ENCODE peak calls at places on chromosome 7, in ten cellular contexts. S is thoracic aorta, F is tibial nerve, U is neural progenitor cell, M is cardiac muscle cell, Z is iPS DF 6.9, R is brain microvascular endothelial cell, X is neuronal stem cell, D is IMR-90, H is lower lobe of right lung. T is an unnamed sample.

GRCh38 chr7:98724591-98724990 is 107.5 kb downstream of the NPTX2 start:
- DNase-seq in F (no peak), H (no peak), M (no peak), D (no peak), R (no peak), X (no peak), U (no peak), S (no peak), Z (no peak), T (no peak)

GRCh38 chr7:2521952-2522591 is 2.5 kb downstream of the LFNG start:
- DNase-seq in M (peak), R (no peak), D (no peak), F (no peak), Z (no peak), X (no peak), S (no peak), U (peak), H (peak), T (peak)

GRCh38 chr7:102061981-102062390 is 224.7 kb upstream of the SH2B2 start:
- DNase-seq in X (no peak), M (peak), H (peak), R (no peak), U (no peak), S (no peak), F (no peak), D (peak), Z (no peak), T (no peak)

GRCh38 chr7:117323877-117324699 is 1.2 kb upstream of the WNT2 start:
- DNase-seq in U (peak), F (no peak), D (peak), R (peak), S (no peak), Z (no peak), H (peak), M (peak), X (peak), T (no peak)

GRCh38 chr7:43763183-43763582 is 4.7 kb downstream of the BLVRA start:
- DNase-seq in R (no peak), S (no peak), M (no peak), F (no peak), X (no peak), U (peak), H (no peak), D (no peak), Z (no peak), T (no peak)

GRCh38 chr7:129741743-129742213 is 130.3 kb downstream of the NRF1 start:
- DNase-seq in Z (no peak), H (no peak), R (no peak), D (no peak), U (peak), X (no peak), M (no peak), S (no peak), F (no peak), T (no peak)

GRCh38 chr7:40733578-40733977 is 598.8 kb downstream of the SUGCT start:
- DNase-seq in F (no peak), Z (no peak), U (no peak), X (no peak), S (no peak), H (no peak), R (no peak), D (no peak), M (no peak), T (no peak)

GRCh38 chr7:137961200-137962177 is 40.4 kb downstream of the CREB3L2 start:
- DNase-seq in X (no peak), F (no peak), M (no peak), Z (no peak), R (no peak), S (no peak), U (no peak), D (peak), H (no peak), T (no peak)

GRCh38 chr7:107180378-107180777 is 11.6 kb downstream of the HBP1 start:
- DNase-seq in D (peak), S (no peak), X (no peak), R (peak), F (no peak), Z (no peak), M (peak), H (no peak), U (no peak), T (no peak)

GRCh38 chr7:149881328-149882263 is 7.8 kb downstream of the ATP6V0E2 start:
- DNase-seq in D (no peak), M (no peak), R (no peak), H (no peak), S (no peak), Z (no peak), X (no peak), F (no peak), U (no peak), T (no peak)

GRCh38 chr7:9945131-9945530 is 1028.5 kb upstream of the PHF14 start:
- DNase-seq in F (no peak), D (no peak), X (no peak), S (no peak), U (peak), Z (no peak), R (no peak), H (no peak), M (no peak), T (no peak)

GRCh38 chr7:32318300-32319018 is 171.7 kb downstream of the LSM5 start:
- DNase-seq in H (no peak), Z (no peak), S (no peak), U (no peak), F (no peak), X (no peak), M (no peak), R (no peak), D (no peak), T (no peak)

GRCh38 chr7:87872356-87872755 is 3.8 kb downstream of the SLC25A40 start:
- DNase-seq in F (no peak), X (no peak), M (no peak), H (no peak), R (no peak), U (no peak), S (no peak), D (no peak), Z (no peak), T (no peak)

GRCh38 chr7:136004083-136004482 is 26.9 kb upstream of the MTPN start:
- DNase-seq in D (no peak), S (no peak), R (no peak), M (no peak), Z (no peak), X (no peak), F (no peak), H (no peak), U (no peak), T (no peak)

DNA sequence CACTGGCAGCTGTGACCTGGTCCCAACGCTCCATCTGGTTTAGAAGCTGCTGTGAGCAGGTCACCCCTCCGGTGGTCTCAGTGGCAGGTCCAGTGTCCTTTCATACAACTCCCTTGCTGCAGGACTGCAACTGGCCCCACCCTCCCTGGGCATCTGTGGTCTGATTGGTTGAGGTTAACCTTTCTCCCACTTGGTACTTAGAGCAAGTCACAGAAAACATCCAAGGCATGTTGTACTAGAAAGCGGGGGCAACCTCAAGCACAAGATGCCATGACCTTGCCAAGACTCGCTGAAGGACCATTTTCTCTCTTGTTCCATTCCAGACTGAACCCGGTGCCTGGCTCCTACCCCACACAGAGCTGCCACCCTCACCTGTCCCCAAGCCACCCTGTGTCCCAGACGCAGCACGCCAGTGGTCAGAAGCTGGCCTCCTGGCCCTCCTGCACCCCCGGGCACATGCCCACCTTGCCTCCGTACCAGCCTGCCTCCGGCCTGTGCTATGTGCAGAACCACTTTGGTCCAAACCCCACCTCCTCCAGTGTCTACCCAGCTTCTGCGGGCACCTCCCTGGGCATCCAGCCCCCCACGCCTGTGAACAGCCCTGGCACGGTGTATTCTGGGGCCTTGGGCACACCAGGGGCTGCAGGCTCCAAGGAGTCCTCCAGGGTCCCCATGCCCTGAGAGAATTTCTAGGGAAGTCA is 9.0 kb downstream of the RHBDD2 start:
- DNase-seq in Z (no peak), M (no peak), D (no peak), X (no peak), R (no peak), S (no peak), U (no peak), F (no peak), H (no peak), T (no peak)
- H3K27ac ChIP-seq in Z (no peak), M (no peak), D (no peak), X (no peak), R (no peak), S (no peak), U (no peak), F (peak), H (peak), T (no peak)

DNA sequence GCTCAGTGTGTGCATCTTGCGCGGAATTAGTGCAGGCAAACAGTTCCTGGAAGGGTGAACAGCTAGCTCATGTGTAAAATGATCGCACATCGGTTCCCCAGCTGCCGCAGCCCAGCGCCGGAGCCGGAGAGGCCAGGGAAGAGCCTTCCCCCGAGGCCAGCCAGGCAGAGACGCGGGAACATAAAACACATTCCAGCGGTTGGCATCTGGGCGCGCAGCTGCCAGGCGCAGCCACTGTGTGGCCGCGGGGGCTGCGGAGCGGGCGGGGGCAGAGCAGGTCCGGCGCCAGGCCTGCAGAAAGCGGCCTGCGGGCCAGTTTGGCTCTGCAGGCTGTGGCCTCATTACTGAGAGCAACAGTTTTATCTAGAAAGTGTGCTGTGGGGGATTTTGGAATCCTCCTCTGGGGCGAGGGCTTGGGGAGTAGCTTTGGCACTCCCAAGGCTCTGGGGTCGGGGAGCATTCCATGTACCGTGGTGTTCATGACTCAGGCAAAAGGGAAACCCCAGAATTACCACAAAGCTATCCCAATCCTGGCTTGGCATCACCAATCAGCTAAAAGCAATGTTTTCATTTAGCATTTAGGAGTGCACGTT is 74.3 kb downstream of the SAMD9 start:
- DNase-seq in R (peak), S (no peak), U (peak), X (peak), Z (peak), D (peak), M (peak), H (no peak), F (no peak), T (no peak)
- H3K27ac ChIP-seq in R (peak), S (no peak), U (peak), X (peak), Z (no peak), D (peak), M (no peak), H (no peak), F (no peak), T (no peak)

GRCh38 chr7:515628-516027 is 4.0 kb downstream of the PDGFA start:
- DNase-seq in X (no peak), U (peak), Z (no peak), H (no peak), D (no peak), F (no peak), S (no peak), R (no peak), M (no peak), T (no peak)

GRCh38 chr7:514651-515598 is 4.7 kb downstream of the PDGFA start:
- DNase-seq in U (peak), S (no peak), X (peak), D (no peak), R (peak), H (no peak), Z (no peak), M (peak), F (no peak), T (peak)

GRCh38 chr7:516216-516605 is 3.4 kb downstream of the PDGFA start:
- DNase-seq in U (peak), H (no peak), X (no peak), M (no peak), Z (no peak), R (no peak), D (no peak), S (no peak), F (no peak), T (no peak)

GRCh38 chr7:517848-518629 is 1.6 kb downstream of the PDGFA start:
- DNase-seq in R (peak), M (peak), X (peak), Z (no peak), S (no peak), F (peak), U (peak), D (peak), H (peak), T (peak)

DNA sequence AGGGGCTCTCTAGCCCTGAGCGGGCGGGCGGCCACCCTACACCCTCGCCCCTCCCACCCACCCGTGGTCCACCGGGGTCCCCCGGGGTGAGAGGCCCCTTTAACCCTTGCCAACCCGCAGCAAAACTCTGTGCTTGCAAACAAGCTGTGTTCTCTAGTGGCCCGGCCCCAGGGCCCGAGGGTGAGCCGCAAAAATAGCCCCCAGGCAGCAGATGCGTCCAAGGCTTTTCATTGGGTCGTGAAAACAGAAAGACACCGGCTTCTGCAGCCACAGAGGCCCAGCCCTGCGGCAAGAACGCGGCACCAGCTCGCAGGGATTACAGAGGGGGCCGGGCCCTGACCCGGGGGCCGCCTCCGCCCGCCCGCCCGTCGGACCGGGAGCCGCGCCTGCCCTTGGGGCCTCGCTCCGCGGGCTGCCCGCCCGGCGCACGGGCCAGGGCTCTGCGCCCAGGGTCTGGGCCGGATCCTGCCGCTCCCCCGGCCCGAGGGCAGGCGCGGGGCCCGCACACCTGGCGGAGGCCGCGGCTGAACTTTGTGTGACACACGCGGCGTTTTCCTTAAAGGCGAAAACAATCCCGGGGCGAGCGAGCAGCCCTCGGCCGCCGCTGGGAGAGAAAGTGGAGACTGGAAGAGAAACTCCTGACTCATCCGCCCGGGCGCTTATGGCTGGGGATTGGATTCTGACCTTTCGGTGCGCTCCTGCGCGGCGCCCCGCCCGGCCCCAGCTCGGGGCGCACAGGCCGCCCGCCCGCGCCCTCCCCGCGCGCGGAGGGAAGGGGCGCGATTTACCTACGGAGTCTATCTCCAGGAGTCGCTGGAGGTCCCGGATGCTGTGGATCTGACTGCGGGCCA is 2.8 kb downstream of the PDGFA start:
- DNase-seq in Z (no peak), X (peak), M (peak), U (peak), H (no peak), F (no peak), S (no peak), D (peak), R (peak), T (no peak)
- H3K27ac ChIP-seq in Z (no peak), X (no peak), M (peak), U (no peak), H (peak), F (peak), S (peak), D (no peak), R (peak), T (peak)

GRCh38 chr7:90169891-90170290 is 15.6 kb downstream of the STEAP1 start:
- DNase-seq in S (no peak), Z (no peak), M (no peak), D (no peak), X (no peak), H (no peak), U (no peak), F (no peak), R (no peak), T (no peak)
- H3K27ac ChIP-seq in S (no peak), Z (no peak), M (no peak), D (no peak), X (no peak), H (no peak), U (no peak), F (no peak), R (no peak), T (no peak)

DNA sequence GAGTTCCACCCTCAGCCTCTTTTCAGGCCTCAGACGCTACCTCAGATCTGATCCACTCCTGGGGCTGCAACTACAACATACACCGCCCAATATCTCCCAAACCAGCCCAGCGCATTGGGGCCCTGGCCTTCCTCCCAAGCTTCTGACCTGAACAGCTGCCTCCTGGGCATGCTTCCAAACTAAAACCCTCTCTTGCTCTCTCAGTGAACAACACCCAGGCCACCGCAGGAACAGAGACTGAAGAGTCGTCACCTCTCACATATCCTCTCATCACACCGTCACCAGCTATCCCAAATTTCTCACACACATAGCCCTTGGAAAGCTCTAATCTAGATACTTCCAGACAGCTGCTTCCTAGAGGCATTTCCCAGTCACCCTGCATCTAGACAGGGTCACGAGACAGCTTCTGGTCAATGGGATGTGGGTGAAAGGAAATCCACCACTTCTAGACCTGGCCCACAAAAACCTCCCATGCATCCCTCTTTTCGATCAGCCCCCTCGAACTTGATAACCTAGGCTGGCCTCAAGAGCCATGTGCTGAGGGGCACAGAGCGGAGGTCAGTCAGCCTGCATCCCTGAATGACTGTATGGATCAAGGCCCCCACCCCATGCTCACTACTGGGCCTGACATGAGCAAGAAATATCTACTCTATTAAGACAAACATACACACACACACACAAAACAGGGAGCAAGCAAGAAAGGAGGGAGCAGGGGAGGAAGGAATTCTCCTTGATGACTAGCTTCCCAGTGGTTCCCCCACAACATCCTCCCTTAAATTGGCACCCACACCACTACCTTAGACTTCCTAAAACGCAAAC is 1.8 kb downstream of the PARP12 start:
- DNase-seq in Z (no peak), D (peak), S (no peak), H (no peak), F (no peak), U (no peak), M (peak), R (peak), X (no peak), T (no peak)
- H3K27ac ChIP-seq in Z (no peak), D (no peak), S (peak), H (peak), F (peak), U (no peak), M (peak), R (peak), X (no peak), T (no peak)

DNA sequence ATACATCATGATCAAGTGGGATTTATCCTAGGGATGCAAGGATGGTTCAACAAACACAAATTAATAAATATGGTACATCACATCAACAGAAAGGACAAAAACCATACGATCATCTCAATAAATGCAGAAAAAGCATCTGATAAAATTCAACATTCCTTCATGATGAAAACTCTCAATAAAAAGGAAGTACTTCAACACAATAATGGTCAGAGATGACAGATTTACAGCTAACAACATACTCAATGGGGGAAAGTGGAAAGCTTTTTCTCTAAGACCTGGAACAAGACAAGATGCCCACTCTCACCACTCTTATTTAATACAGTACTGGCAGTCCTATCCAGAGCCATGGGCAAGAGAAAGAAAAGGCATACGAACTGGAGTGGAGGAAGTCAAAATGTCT is 39.9 kb upstream of the PRR15 start:
- DNase-seq in R (no peak), X (no peak), H (no peak), S (no peak), U (no peak), M (no peak), F (no peak), Z (no peak), D (no peak), T (no peak)
- H3K27ac ChIP-seq in R (no peak), X (no peak), H (no peak), S (no peak), U (no peak), M (no peak), F (no peak), Z (no peak), D (no peak), T (no peak)

GRCh38 chr7:3559178-3559765 is 258.2 kb downstream of the SDK1 start:
- DNase-seq in R (peak), U (no peak), Z (no peak), H (no peak), D (peak), M (peak), S (no peak), F (no peak), X (no peak), T (no peak)
- H3K27ac ChIP-seq in R (no peak), U (no peak), Z (no peak), H (no peak), D (no peak), M (no peak), S (no peak), F (no peak), X (no peak), T (no peak)

T was measured in caudate nucleus.